ENCODE peak calls at places on chromosome 11, in four cellular contexts. R is GM03348, N is heart left ventricle, M is B cell. Y is an unnamed sample.

GRCh38 chr11:34963351-34963750 is 46.9 kb downstream of the PDHX start:
- DNase-seq in R (no peak), N (no peak), M (no peak), Y (no peak)

GRCh38 chr11:28619870-28620540 is 511.8 kb downstream of the METTL15 start:
- DNase-seq in R (no peak), N (no peak), M (no peak), Y (no peak)

GRCh38 chr11:61124574-61125309 is 22.5 kb downstream of the CD5 start:
- DNase-seq in R (no peak), N (no peak), M (no peak), Y (no peak)

GRCh38 chr11:27720277-27720830 is 20.1 kb upstream of the BDNF start:
- DNase-seq in R (peak; percentile 64), N (peak; percentile 38), M (peak; percentile 27), Y (no peak)

GRCh38 chr11:69943066-69943465 is 123.8 kb upstream of the FGF3 start:
- DNase-seq in R (no peak), N (no peak), M (no peak), Y (no peak)

GRCh38 chr11:77087723-77088225 is 14.9 kb upstream of the OMP start:
- DNase-seq in R (no peak), N (no peak), M (no peak), Y (no peak)

GRCh38 chr11:78200553-78200952 is 11.8 kb downstream of the USP35 start:
- DNase-seq in R (no peak), N (no peak), M (no peak), Y (no peak)

GRCh38 chr11:66849501-66850234 is 6.4 kb downstream of the RCE1 start:
- DNase-seq in R (no peak), N (no peak), M (peak; percentile 25), Y (no peak)

GRCh38 chr11:111413849-111414248 is 34.8 kb upstream of the POU2AF1 start:
- DNase-seq in R (no peak), N (no peak), M (no peak), Y (no peak)

GRCh38 chr11:133947298-133947905 is 9.4 kb downstream of the IGSF9B start:
- DNase-seq in R (peak; percentile 82), N (peak; percentile 64), M (no peak), Y (no peak)

GRCh38 chr11:112581747-112582146 is 321.1 kb upstream of the PLET1 start:
- DNase-seq in R (no peak), N (no peak), M (no peak), Y (no peak)

GRCh38 chr11:125257751-125258150 is 93.2 kb downstream of the PKNOX2 start:
- DNase-seq in R (no peak), N (no peak), M (no peak), Y (no peak)

GRCh38 chr11:823441-824291 is 4.1 kb upstream of the CRACR2B start:
- DNase-seq in R (no peak), N (no peak), M (no peak), Y (no peak)

GRCh38 chr11:124669193-124669592 is 4.3 kb downstream of the SIAE start:
- DNase-seq in R (peak; percentile 78), N (peak; percentile 49), M (peak; percentile 54), Y (peak; percentile 59)

GRCh38 chr11:95152878-95153856 is 63.5 kb downstream of the ENDOD1 start:
- DNase-seq in R (no peak), N (no peak), M (peak; percentile 46), Y (peak; percentile 8)

GRCh38 chr11:30008946-30009525 is 7.8 kb downstream of the KCNA4 start:
- DNase-seq in R (no peak), N (no peak), M (no peak), Y (no peak)